ENCODE peak calls at places on chromosome 13, in five cellular contexts. X is CD4-positive, alpha-beta T cell; H is prostate gland; O is IMR-90; Z is OCI-LY7. I is an unnamed sample.

GRCh38 chr13:19982447-19983043 is 24.0 kb downstream of the ZMYM2 start:
- DNase-seq in Z (no peak), X (no peak), O (no peak), H (no peak), I (no peak)

GRCh38 chr13:66915596-66916185 is 314.4 kb downstream of the PCDH9 start:
- DNase-seq in Z (peak), X (no peak), O (peak), H (no peak), I (no peak)

GRCh38 chr13:68257111-68257842 is 1027.1 kb upstream of the PCDH9 start:
- DNase-seq in Z (no peak), X (no peak), H (no peak), O (no peak), I (no peak)

GRCh38 chr13:83168575-83168974 is 713.7 kb downstream of the SLITRK1 start:
- DNase-seq in Z (no peak), H (no peak), O (peak), X (no peak), I (no peak)

GRCh38 chr13:112506046-112506445 is 81.9 kb downstream of the TUBGCP3 start:
- DNase-seq in X (no peak), O (no peak), Z (no peak), H (no peak), I (no peak)

GRCh38 chr13:28611654-28612131 is 47.2 kb upstream of the POMP start:
- DNase-seq in X (no peak), O (peak), H (no peak), Z (no peak), I (no peak)

GRCh38 chr13:25881946-25882574 is 169.8 kb downstream of the SHISA2 start:
- DNase-seq in X (no peak), H (no peak), O (no peak), Z (no peak), I (no peak)

GRCh38 chr13:61664821-61665705 is 249.4 kb upstream of the PCDH20 start:
- DNase-seq in X (no peak), H (no peak), O (no peak), Z (no peak), I (no peak)

GRCh38 chr13:98972627-98973026 is 5.2 kb downstream of the DOCK9 start:
- DNase-seq in O (peak), X (no peak), Z (no peak), H (no peak), I (no peak)

GRCh38 chr13:71867101-71867814 is at the start of gene DACH1:
- DNase-seq in H (peak), Z (no peak), X (no peak), O (peak), I (peak)

GRCh38 chr13:74077375-74077774 is 56.8 kb downstream of the KLF12 start:
- DNase-seq in H (no peak), Z (no peak), X (no peak), O (no peak), I (no peak)

GRCh38 chr13:107450931-107451330 is 764.4 kb downstream of the LIG4 start:
- DNase-seq in O (peak), Z (no peak), H (no peak), X (no peak), I (no peak)

GRCh38 chr13:42214445-42214844 is 57.5 kb upstream of the AKAP11 start:
- DNase-seq in H (no peak), X (no peak), Z (no peak), O (no peak), I (no peak)

GRCh38 chr13:102769679-102770078 is 3.9 kb downstream of the TEX30 start:
- DNase-seq in Z (no peak), X (no peak), H (no peak), O (peak), I (no peak)
- TF ChIP-seq CTCF in Z (no peak), X (peak), H (no peak), O (peak), I (no peak)

DNA sequence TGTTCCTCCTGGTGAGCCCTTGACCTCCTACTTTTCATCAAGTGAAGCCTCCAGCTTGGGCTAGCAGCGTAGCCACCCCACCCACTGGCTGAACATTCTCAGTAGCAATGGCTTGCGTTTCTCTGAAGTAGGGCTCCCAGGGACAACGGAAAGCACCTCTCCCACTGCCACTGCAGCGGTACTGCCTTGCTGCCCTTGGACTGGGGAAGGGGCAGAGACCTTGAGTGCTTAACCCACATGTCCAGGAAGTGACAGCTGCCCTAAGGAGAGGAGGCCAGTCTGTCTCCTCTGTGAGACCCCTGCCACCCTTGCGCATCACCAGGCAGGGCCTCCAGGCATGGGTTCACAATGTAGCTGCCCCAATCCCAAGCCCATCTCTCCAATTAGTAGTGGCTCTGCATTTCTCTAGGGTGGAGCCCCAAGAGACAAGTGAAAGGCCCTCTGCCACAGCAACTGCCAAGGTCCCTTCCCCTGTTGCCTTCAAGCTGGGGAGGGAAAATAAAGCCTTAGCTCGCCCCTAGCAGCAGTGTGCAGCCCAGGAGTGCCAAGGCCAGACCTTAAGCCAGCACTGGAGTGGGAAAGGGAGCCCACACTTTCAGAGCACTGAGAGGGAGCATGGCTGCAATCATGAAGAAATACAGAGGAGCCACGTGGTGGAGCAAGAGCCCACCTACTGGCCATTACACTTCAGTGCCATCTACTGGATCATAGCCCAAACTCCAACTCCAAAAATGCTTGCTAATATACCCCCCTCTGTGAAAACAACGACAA is 175.9 kb upstream of the TRPC4 start:
- DNase-seq in Z (peak), X (no peak), H (no peak), O (peak), I (no peak)
- TF ChIP-seq CTCF in Z (peak), X (no peak), H (peak), O (peak), I (peak)

DNA sequence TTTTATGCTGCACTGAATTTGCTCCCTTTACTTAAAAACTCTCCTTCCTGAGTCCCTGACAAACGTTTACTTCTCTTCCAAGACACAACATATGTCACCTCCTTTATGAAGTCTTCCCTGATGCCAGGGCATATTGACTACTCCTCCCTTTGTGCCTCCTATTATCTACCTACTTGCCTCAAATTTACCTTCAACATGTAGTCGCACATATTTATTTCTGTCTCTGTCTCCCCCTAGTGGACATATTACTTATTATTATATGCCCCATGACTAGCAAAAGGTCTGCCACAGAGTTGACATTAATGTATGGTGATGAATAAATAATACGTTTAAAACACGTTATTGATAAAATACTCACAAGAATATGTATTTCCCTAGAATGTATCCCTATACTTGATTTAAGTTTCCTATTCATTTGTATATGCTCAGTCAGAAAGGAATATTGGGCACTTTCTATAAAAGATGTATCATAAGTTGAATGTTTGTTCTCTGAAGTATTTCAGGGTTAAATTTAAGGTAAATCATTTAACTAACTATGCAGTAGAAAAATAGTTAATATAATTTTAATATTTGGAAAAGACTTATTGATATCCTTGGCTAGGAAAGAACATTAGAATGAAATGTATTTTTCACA is 250.3 kb upstream of the ATXN8OS start:
- DNase-seq in X (no peak), Z (peak), O (peak), H (no peak), I (no peak)
- TF ChIP-seq CTCF in X (peak), Z (peak), O (peak), H (peak), I (peak)

DNA sequence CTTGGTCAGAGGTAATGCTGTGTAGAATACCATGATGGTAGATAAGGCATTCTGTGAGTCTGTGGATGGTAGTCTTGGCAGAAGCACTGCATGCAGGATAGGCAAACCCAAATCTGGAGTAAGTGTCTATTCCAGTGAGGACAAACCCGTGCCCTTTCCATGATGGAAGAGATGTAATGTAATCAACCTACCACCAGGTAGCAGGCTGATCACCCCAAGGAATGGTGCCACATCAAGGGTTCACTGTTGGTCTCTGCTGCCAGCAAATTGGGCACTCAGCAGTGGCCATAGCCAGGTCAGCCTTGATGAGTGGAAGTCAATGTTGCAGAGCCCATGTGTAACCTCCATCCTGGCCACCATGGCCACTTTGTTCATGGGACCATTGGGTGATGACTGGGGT is 155.0 kb downstream of the RAP2A start:
- DNase-seq in X (no peak), O (no peak), H (no peak), Z (no peak), I (no peak)
- TF ChIP-seq CTCF in X (no peak), O (no peak), H (no peak), Z (no peak), I (no peak)

GRCh38 chr13:49241296-49241695 is 6.4 kb upstream of the CDADC1 start:
- DNase-seq in O (no peak), Z (no peak), H (no peak), X (no peak), I (no peak)

GRCh38 chr13:49235856-49236431 is 11.8 kb upstream of the CDADC1 start:
- DNase-seq in X (no peak), H (no peak), Z (no peak), O (no peak), I (no peak)

GRCh38 chr13:49238621-49239020 is 9.1 kb upstream of the CDADC1 start:
- DNase-seq in H (no peak), X (no peak), O (no peak), Z (no peak), I (no peak)

GRCh38 chr13:49234741-49235140 is 13.0 kb upstream of the CDADC1 start:
- DNase-seq in H (no peak), X (no peak), O (no peak), Z (no peak), I (no peak)

GRCh38 chr13:49240017-49240416 is 7.7 kb upstream of the CDADC1 start:
- DNase-seq in Z (peak), O (peak), H (no peak), X (peak), I (peak)
- TF ChIP-seq CTCF in Z (peak), O (peak), H (peak), X (peak), I (peak)

DNA sequence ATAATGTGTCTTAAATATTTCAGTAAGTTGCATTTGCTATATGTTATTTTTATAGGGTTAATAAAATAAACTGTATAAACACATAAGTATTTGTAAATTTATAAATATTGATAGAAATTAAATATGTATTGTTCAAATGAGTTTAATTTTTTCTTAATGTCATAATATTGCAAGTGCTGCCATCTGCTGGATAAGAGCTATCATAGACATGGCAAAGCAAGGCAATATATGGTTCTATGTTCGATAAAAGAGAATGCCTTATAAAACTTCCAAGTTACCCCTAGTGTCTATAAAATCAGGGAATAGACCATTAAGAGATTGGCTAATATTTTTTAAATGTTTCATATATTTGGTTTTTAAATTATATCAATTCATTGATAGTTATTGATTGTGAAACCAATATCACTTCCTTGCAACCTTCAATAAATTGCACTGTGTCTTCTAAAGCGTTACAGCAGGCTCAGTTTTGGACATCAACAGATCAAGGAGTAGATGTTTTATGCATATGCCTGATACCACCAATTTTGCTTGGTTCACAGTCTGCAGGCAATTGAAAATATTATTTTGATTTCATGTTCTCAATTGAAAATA is 29.0 kb upstream of the SLITRK6 start:
- DNase-seq in X (no peak), O (peak), Z (peak), H (no peak), I (peak)
- TF ChIP-seq CTCF in X (peak), O (peak), Z (peak), H (peak), I (peak)

GRCh38 chr13:95560387-95560786 is 7.9 kb downstream of the CLDN10 start:
- DNase-seq in O (no peak), Z (no peak), X (no peak), H (no peak), I (no peak)

GRCh38 chr13:95559100-95559499 is 6.6 kb downstream of the CLDN10 start:
- DNase-seq in Z (no peak), H (peak), O (no peak), X (no peak), I (no peak)

GRCh38 chr13:95564948-95565347 is 12.4 kb downstream of the CLDN10 start:
- DNase-seq in X (no peak), O (peak), H (no peak), Z (no peak), I (no peak)

GRCh38 chr13:95568131-95568530 is 15.6 kb downstream of the CLDN10 start:
- DNase-seq in X (no peak), O (no peak), Z (no peak), H (no peak), I (no peak)

GRCh38 chr13:95564091-95564490 is 11.6 kb downstream of the CLDN10 start:
- DNase-seq in H (no peak), X (no peak), Z (no peak), O (no peak), I (no peak)
- TF ChIP-seq CTCF in H (no peak), X (no peak), Z (no peak), O (peak), I (no peak)